ENCODE peak calls at places on chromosomes 2 and 18, in four cellular contexts. One of them, this sample, is unnamed.

GRCh38 chr2:186256540-186256939 is 229.5 kb upstream of the ZC3H15 start:
- DNase-seq in omental fat pad: no peak
- DNase-seq in T-helper 17 cell: no peak
- DNase-seq in effector CD8-positive, alpha-beta T cell: no peak
- DNase-seq in this sample: no peak

GRCh38 chr2:70767094-70767698 is 804 bp downstream of the ADD2 start:
- DNase-seq in omental fat pad: no peak
- DNase-seq in T-helper 17 cell: no peak
- DNase-seq in effector CD8-positive, alpha-beta T cell: no peak
- DNase-seq in this sample: no peak

GRCh38 chr2:173555833-173556232 is 201.2 kb downstream of the CDCA7 start:
- DNase-seq in omental fat pad: no peak
- DNase-seq in T-helper 17 cell: no peak
- DNase-seq in effector CD8-positive, alpha-beta T cell: no peak
- DNase-seq in this sample: no peak

GRCh38 chr2:202122975-202123765 is 50.1 kb downstream of the KIAA2012 start:
- DNase-seq in omental fat pad: no peak
- DNase-seq in T-helper 17 cell: no peak
- DNase-seq in effector CD8-positive, alpha-beta T cell: no peak
- DNase-seq in this sample: no peak

GRCh38 chr2:106184394-106184793 is 9.7 kb downstream of the UXS1 start:
- DNase-seq in omental fat pad: no peak
- DNase-seq in T-helper 17 cell: no peak
- DNase-seq in effector CD8-positive, alpha-beta T cell: no peak
- DNase-seq in this sample: no peak

GRCh38 chr2:102142829-102143449 is 393 bp downstream of the IL1R1 start:
- DNase-seq in omental fat pad: no peak
- DNase-seq in T-helper 17 cell: no peak
- DNase-seq in effector CD8-positive, alpha-beta T cell: no peak
- DNase-seq in this sample: peak

GRCh38 chr2:99340669-99341236 is 3.6 kb downstream of the EIF5B start:
- DNase-seq in omental fat pad: no peak
- DNase-seq in T-helper 17 cell: no peak
- DNase-seq in effector CD8-positive, alpha-beta T cell: no peak
- DNase-seq in this sample: no peak

GRCh38 chr2:138641277-138641676 is 138.9 kb downstream of the NXPH2 start:
- DNase-seq in omental fat pad: no peak
- DNase-seq in T-helper 17 cell: no peak
- DNase-seq in effector CD8-positive, alpha-beta T cell: no peak
- DNase-seq in this sample: no peak

GRCh38 chr2:232903989-232904388 is 33.9 kb downstream of the SNORC start:
- DNase-seq in omental fat pad: no peak
- DNase-seq in T-helper 17 cell: no peak
- DNase-seq in effector CD8-positive, alpha-beta T cell: no peak
- DNase-seq in this sample: no peak

GRCh38 chr2:99836670-99837069 is 305.7 kb downstream of the AFF3 start:
- DNase-seq in omental fat pad: no peak
- DNase-seq in T-helper 17 cell: no peak
- DNase-seq in effector CD8-positive, alpha-beta T cell: no peak
- DNase-seq in this sample: no peak

GRCh38 chr2:150204449-150204848 is 283.0 kb downstream of the RND3 start:
- DNase-seq in omental fat pad: no peak
- DNase-seq in T-helper 17 cell: no peak
- DNase-seq in effector CD8-positive, alpha-beta T cell: no peak
- DNase-seq in this sample: no peak

GRCh38 chr2:23600336-23600735 is 215.4 kb downstream of the KLHL29 start:
- DNase-seq in omental fat pad: no peak
- DNase-seq in T-helper 17 cell: no peak
- DNase-seq in effector CD8-positive, alpha-beta T cell: no peak
- DNase-seq in this sample: no peak

GRCh38 chr2:29033656-29034055 is 40.7 kb downstream of the PCARE start:
- DNase-seq in omental fat pad: no peak
- DNase-seq in T-helper 17 cell: no peak
- DNase-seq in effector CD8-positive, alpha-beta T cell: no peak
- DNase-seq in this sample: no peak

GRCh38 chr18:46480187-46480586 is 176.8 kb downstream of the LOXHD1 start:
- DNase-seq in omental fat pad: no peak
- DNase-seq in T-helper 17 cell: no peak
- DNase-seq in effector CD8-positive, alpha-beta T cell: no peak
- DNase-seq in this sample: no peak

GRCh38 chr18:48575658-48576453 is 37.0 kb downstream of the CTIF start:
- DNase-seq in omental fat pad: no peak
- DNase-seq in T-helper 17 cell: no peak
- DNase-seq in effector CD8-positive, alpha-beta T cell: no peak
- DNase-seq in this sample: no peak

GRCh38 chr2:217077841-217078407 is 218.1 kb upstream of the TNP1 start:
- DNase-seq in omental fat pad: no peak
- DNase-seq in T-helper 17 cell: no peak
- DNase-seq in effector CD8-positive, alpha-beta T cell: no peak
- DNase-seq in this sample: no peak

This sample was measured in ureter.